ENCODE peak calls at places on chromosomes 13 and 19, in five cellular contexts. E is aorta, B is AG10803, X is thoracic aorta, W is mammary epithelial cell. M is an unnamed sample.

GRCh38 chr13:50650478-50650877 is 193.0 kb downstream of the DLEU7 start:
- DNase-seq in B (no peak), E (no peak), W (no peak), X (no peak), M (no peak)

GRCh38 chr13:38223093-38223492 is 126.6 kb upstream of the UFM1 start:
- DNase-seq in B (peak; percentile 40), E (no peak), X (no peak), W (no peak), M (no peak)

GRCh38 chr13:94110011-94110410 is 369.5 kb downstream of the DCT start:
- DNase-seq in B (peak; percentile 6), E (no peak), X (no peak), W (no peak), M (no peak)

GRCh38 chr13:96089749-96090239 is at the start of gene HS6ST3:
- DNase-seq in W (peak; percentile 14), X (no peak), B (peak; percentile 3), E (peak; percentile 42), M (peak; percentile 20)

GRCh38 chr19:35266904-35267817 is 1.6 kb upstream of the USF2 start:
- DNase-seq in X (no peak), W (no peak), B (peak; percentile 15), E (peak; percentile 69), M (peak; percentile 63)

GRCh38 chr13:77533875-77534788 is 1.4 kb upstream of the SCEL start:
- DNase-seq in E (no peak), W (no peak), X (no peak), B (no peak), M (no peak)

GRCh38 chr19:7729831-7730285 is 2.1 kb downstream of the CLEC4G start:
- DNase-seq in X (no peak), W (no peak), B (no peak), E (no peak), M (no peak)

GRCh38 chr13:24233351-24233901 is 72.9 kb downstream of the SPATA13 start:
- DNase-seq in X (no peak), W (no peak), B (peak; percentile 41), E (no peak), M (no peak)

GRCh38 chr13:40613192-40613818 is 53.1 kb downstream of the FOXO1 start:
- DNase-seq in B (no peak), E (peak; percentile 60), X (no peak), W (no peak), M (no peak)

GRCh38 chr13:93038187-93038586 is 188.4 kb upstream of the GPC6 start:
- DNase-seq in E (no peak), X (no peak), W (no peak), B (no peak), M (no peak)

GRCh38 chr19:48400018-48400742 is 6.7 kb downstream of the GRIN2D start:
- DNase-seq in W (peak; percentile 51), X (no peak), B (peak; percentile 82), E (peak; percentile 81), M (peak; percentile 76)

GRCh38 chr19:17803264-17803896 is 8.4 kb downstream of the B3GNT3 start:
- DNase-seq in X (no peak), E (peak; percentile 63), W (no peak), B (no peak), M (no peak)

GRCh38 chr19:55266404-55266803 is 7.6 kb upstream of the PPP6R1 start:
- DNase-seq in W (no peak), E (no peak), X (no peak), B (no peak), M (no peak)

GRCh38 chr19:33622505-33622808 is 704 bp downstream of the CHST8 start:
- DNase-seq in W (peak; percentile 25), E (no peak), B (no peak), X (no peak), M (no peak)
- H3K4me3 ChIP-seq in W (peak overlapping the region; percentile 44), E (peak overlapping the region; percentile 22), B (no peak overlapping the region), X (peak overlapping the region; percentile 56), M (peak overlapping the region; percentile 65)

DNA sequence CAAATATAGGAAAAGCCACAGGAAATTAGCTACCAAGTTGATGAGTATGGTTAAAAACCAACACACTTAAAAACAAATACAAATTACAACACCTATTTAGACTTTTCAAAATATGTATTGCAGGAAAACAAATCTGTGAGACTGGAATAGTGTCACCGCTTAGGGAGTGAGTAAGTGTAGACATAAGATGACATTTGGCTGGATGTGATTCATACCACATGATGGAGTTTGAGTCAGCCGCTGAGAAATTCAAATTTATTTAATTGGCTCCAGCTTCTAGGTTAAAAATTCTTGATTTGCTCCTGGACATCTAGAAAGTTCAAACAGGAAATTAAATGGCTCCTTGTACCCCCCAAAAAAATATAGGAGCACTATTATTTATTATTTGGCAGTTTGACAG is 531.7 kb downstream of the SLITRK1 start:
- DNase-seq in B (peak; percentile 30), X (no peak), W (peak; percentile 11), E (no peak), M (no peak)
- H3K4me3 ChIP-seq in B (no peak overlapping the region), X (no peak overlapping the region), W (no peak overlapping the region), E (no peak overlapping the region), M (no peak overlapping the region)

GRCh38 chr19:39997595-39998216 is 846 bp downstream of the ZNF546 start:
- DNase-seq in B (peak; percentile 28), E (no peak), X (no peak), W (peak; percentile 5), M (no peak)
- H3K4me3 ChIP-seq in B (peak overlapping the region; percentile 92), E (peak overlapping the region; percentile 63), X (peak overlapping the region; percentile 81), W (peak overlapping the region; percentile 80), M (peak overlapping the region; percentile 96)

DNA sequence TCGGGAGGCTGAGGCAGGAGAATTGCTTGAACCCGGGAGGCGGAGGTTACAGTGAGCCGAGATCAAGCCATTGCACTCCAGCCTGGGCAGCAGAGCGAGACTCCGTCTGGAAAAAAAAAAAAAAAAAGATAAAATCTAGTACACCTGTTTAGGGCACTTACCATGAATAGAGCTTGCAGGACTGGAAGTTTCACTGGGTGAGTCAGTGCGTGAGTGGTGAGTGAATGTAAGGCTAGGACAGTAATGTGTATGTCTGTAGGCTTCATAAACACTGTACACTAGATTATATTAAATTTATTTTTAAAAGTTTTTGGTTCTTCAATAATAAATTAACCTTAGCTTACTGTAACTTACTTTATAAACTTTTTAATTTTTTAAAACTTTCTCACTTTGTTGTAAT is 22.9 kb downstream of the PPP5C start:
- DNase-seq in X (no peak), W (peak; percentile 87), B (no peak), E (no peak), M (no peak)
- H3K4me3 ChIP-seq in X (no peak overlapping the region), W (no peak overlapping the region), B (no peak overlapping the region), E (no peak overlapping the region), M (no peak overlapping the region)